ENCODE peak calls at places on chromosome 12, in eight cellular contexts. One of them, this sample, is unnamed.
A peak's percentile ranks its signal among the peaks of the same experiment; 100 is the strongest.

GRCh38 chr12:102702447-102703114 is 214.5 kb downstream of the PAH start:
- DNase-seq in A549: peak; percentile 53
- DNase-seq in transverse colon: peak; percentile 29
- DNase-seq in suprapubic skin: no peak
- DNase-seq in ovary: peak; percentile 46
- DNase-seq in K562: peak; percentile 70
- DNase-seq in tibial nerve: peak; percentile 46
- DNase-seq in GM12878: no peak
- DNase-seq in this sample: peak; percentile 70

GRCh38 chr12:117069126-117069788 is 30.0 kb downstream of the TESC start:
- DNase-seq in A549: no peak
- DNase-seq in transverse colon: no peak
- DNase-seq in suprapubic skin: no peak
- DNase-seq in ovary: no peak
- DNase-seq in K562: no peak
- DNase-seq in tibial nerve: no peak
- DNase-seq in GM12878: no peak
- DNase-seq in this sample: no peak

GRCh38 chr12:104600790-104601739 is 144.3 kb downstream of the CHST11 start:
- DNase-seq in A549: no peak
- DNase-seq in transverse colon: no peak
- DNase-seq in suprapubic skin: no peak
- DNase-seq in ovary: no peak
- DNase-seq in K562: peak; percentile 62
- DNase-seq in tibial nerve: no peak
- DNase-seq in GM12878: no peak
- DNase-seq in this sample: no peak

GRCh38 chr12:13097526-13097925 is 5.9 kb downstream of the GSG1 start:
- DNase-seq in A549: no peak
- DNase-seq in transverse colon: no peak
- DNase-seq in suprapubic skin: no peak
- DNase-seq in ovary: no peak
- DNase-seq in K562: no peak
- DNase-seq in tibial nerve: no peak
- DNase-seq in GM12878: no peak
- DNase-seq in this sample: no peak

GRCh38 chr12:22518998-22519397 is 25.3 kb downstream of the C2CD5 start:
- DNase-seq in A549: no peak
- DNase-seq in transverse colon: no peak
- DNase-seq in suprapubic skin: no peak
- DNase-seq in ovary: no peak
- DNase-seq in K562: no peak
- DNase-seq in tibial nerve: no peak
- DNase-seq in GM12878: no peak
- DNase-seq in this sample: no peak

GRCh38 chr12:92502417-92503028 is 200.3 kb upstream of the PLEKHG7 start:
- DNase-seq in A549: no peak
- DNase-seq in transverse colon: no peak
- DNase-seq in suprapubic skin: no peak
- DNase-seq in ovary: no peak
- DNase-seq in K562: no peak
- DNase-seq in tibial nerve: no peak
- DNase-seq in GM12878: peak; percentile 90
- DNase-seq in this sample: no peak

GRCh38 chr12:54018608-54018984 is 9.6 kb upstream of the HOXC6 start:
- DNase-seq in A549: peak; percentile 39
- DNase-seq in transverse colon: no peak
- DNase-seq in suprapubic skin: no peak
- DNase-seq in ovary: peak; percentile 91
- DNase-seq in K562: peak; percentile 77
- DNase-seq in tibial nerve: no peak
- DNase-seq in GM12878: no peak
- DNase-seq in this sample: no peak

GRCh38 chr12:5901416-5901815 is 43.6 kb downstream of the ANO2 start:
- DNase-seq in A549: no peak
- DNase-seq in transverse colon: no peak
- DNase-seq in suprapubic skin: no peak
- DNase-seq in ovary: no peak
- DNase-seq in K562: no peak
- DNase-seq in tibial nerve: no peak
- DNase-seq in GM12878: no peak
- DNase-seq in this sample: no peak

GRCh38 chr12:117660896-117661295 is 299.5 kb upstream of the NOS1 start:
- DNase-seq in A549: no peak
- DNase-seq in transverse colon: no peak
- DNase-seq in suprapubic skin: no peak
- DNase-seq in ovary: no peak
- DNase-seq in K562: no peak
- DNase-seq in tibial nerve: no peak
- DNase-seq in GM12878: no peak
- DNase-seq in this sample: no peak

GRCh38 chr12:67151891-67152290 is 117.3 kb upstream of the CAND1 start:
- DNase-seq in A549: no peak
- DNase-seq in transverse colon: no peak
- DNase-seq in suprapubic skin: no peak
- DNase-seq in ovary: no peak
- DNase-seq in K562: no peak
- DNase-seq in tibial nerve: no peak
- DNase-seq in GM12878: no peak
- DNase-seq in this sample: no peak

GRCh38 chr12:17652436-17652835 is 437.6 kb downstream of the RERGL start:
- DNase-seq in A549: peak; percentile 4
- DNase-seq in transverse colon: no peak
- DNase-seq in suprapubic skin: no peak
- DNase-seq in ovary: no peak
- DNase-seq in K562: no peak
- DNase-seq in tibial nerve: no peak
- DNase-seq in GM12878: no peak
- DNase-seq in this sample: no peak

GRCh38 chr12:46921754-46922113 is 95.9 kb upstream of the SLC38A4 start:
- DNase-seq in A549: no peak
- DNase-seq in transverse colon: no peak
- DNase-seq in suprapubic skin: no peak
- DNase-seq in ovary: no peak
- DNase-seq in K562: no peak
- DNase-seq in tibial nerve: no peak
- DNase-seq in GM12878: no peak
- DNase-seq in this sample: no peak

GRCh38 chr12:90999518-90999917 is 5.3 kb downstream of the EPYC start:
- DNase-seq in A549: no peak
- DNase-seq in transverse colon: no peak
- DNase-seq in suprapubic skin: no peak
- DNase-seq in ovary: no peak
- DNase-seq in K562: no peak
- DNase-seq in tibial nerve: no peak
- DNase-seq in GM12878: no peak
- DNase-seq in this sample: no peak

GRCh38 chr12:52405922-52406385 is at the start of gene KRT82:
- DNase-seq in A549: no peak
- DNase-seq in transverse colon: no peak
- DNase-seq in suprapubic skin: no peak
- DNase-seq in ovary: no peak
- DNase-seq in K562: no peak
- DNase-seq in tibial nerve: no peak
- DNase-seq in GM12878: no peak
- DNase-seq in this sample: no peak
- TF ChIP-seq EP300 in A549: no peak
- TF ChIP-seq EP300 in transverse colon: no peak
- TF ChIP-seq EP300 in suprapubic skin: no peak
- TF ChIP-seq EP300 in ovary: no peak
- TF ChIP-seq EP300 in K562: no peak
- TF ChIP-seq EP300 in tibial nerve: no peak
- TF ChIP-seq EP300 in GM12878: no peak
- TF ChIP-seq EP300 in this sample: no peak

GRCh38 chr12:71726548-71726947 is 28.1 kb upstream of the RAB21 start:
- DNase-seq in A549: no peak
- DNase-seq in transverse colon: no peak
- DNase-seq in suprapubic skin: no peak
- DNase-seq in ovary: no peak
- DNase-seq in K562: no peak
- DNase-seq in tibial nerve: no peak
- DNase-seq in GM12878: no peak
- DNase-seq in this sample: no peak

GRCh38 chr12:71727958-71728357 is 26.7 kb upstream of the RAB21 start:
- DNase-seq in A549: no peak
- DNase-seq in transverse colon: no peak
- DNase-seq in suprapubic skin: no peak
- DNase-seq in ovary: no peak
- DNase-seq in K562: no peak
- DNase-seq in tibial nerve: no peak
- DNase-seq in GM12878: no peak
- DNase-seq in this sample: no peak

GRCh38 chr12:71730936-71731335 is 23.7 kb upstream of the RAB21 start:
- DNase-seq in A549: no peak
- DNase-seq in transverse colon: no peak
- DNase-seq in suprapubic skin: no peak
- DNase-seq in ovary: no peak
- DNase-seq in K562: no peak
- DNase-seq in tibial nerve: no peak
- DNase-seq in GM12878: no peak
- DNase-seq in this sample: no peak

GRCh38 chr12:71732357-71732712 is 22.3 kb upstream of the RAB21 start:
- DNase-seq in A549: no peak
- DNase-seq in transverse colon: no peak
- DNase-seq in suprapubic skin: no peak
- DNase-seq in ovary: no peak
- DNase-seq in K562: no peak
- DNase-seq in tibial nerve: no peak
- DNase-seq in GM12878: no peak
- DNase-seq in this sample: no peak

DNA sequence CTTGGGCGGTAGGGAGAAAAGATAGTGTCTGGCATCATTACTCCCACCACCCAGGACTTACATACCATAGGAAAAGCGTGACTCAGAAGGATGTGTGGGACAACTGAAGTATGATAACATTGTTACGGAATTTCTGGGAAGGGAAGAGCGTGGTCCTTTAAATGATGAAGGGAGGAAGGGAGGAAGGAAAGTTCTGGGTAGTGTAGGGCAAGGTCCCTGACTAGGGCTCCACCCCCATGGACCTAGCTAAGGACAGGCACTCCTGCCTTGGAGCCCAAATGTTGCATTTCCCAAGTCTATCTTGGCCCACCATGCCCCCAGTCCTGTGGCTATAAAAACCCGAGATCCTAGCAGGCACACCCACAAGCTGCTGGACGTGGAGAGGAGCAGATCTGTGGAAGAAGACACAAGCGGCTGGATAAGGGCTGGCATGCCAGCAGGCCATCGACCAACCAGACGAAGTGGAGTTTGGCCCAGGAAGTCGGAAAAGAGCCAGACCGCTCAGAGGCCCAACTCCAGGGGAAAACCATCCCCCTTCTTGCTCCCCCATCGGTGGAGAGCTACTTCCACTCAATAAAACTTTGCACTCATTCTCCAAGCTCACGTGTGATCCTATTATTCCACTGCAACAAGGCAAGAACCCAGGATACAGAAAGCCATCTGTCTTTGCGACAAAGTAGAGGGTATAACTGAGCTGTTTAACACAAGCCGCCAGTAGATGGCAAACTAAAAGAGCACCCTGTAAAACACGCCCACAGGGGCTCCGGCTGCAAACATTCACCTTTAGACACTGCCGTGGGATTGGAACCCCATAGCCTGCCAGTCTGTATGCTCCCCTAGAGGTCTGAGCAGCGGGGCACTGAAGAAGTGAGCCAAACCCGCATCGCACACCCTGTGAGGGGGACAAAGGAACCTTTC is 23.0 kb upstream of the RAB21 start:
- DNase-seq in A549: no peak
- DNase-seq in transverse colon: no peak
- DNase-seq in suprapubic skin: no peak
- DNase-seq in ovary: no peak
- DNase-seq in K562: no peak
- DNase-seq in tibial nerve: no peak
- DNase-seq in GM12878: no peak
- DNase-seq in this sample: no peak
- TF ChIP-seq POLR2A in A549: no peak
- TF ChIP-seq POLR2A in transverse colon: no peak
- TF ChIP-seq POLR2A in suprapubic skin: no peak
- TF ChIP-seq POLR2A in ovary: no peak
- TF ChIP-seq POLR2A in K562: no peak
- TF ChIP-seq POLR2A in tibial nerve: no peak
- TF ChIP-seq POLR2A in GM12878: no peak
- TF ChIP-seq POLR2A in this sample: no peak

GRCh38 chr12:27549801-27550652 is 26.0 kb downstream of the PPFIBP1 start:
- DNase-seq in A549: peak; percentile 71
- DNase-seq in transverse colon: peak; percentile 74
- DNase-seq in suprapubic skin: peak; percentile 93
- DNase-seq in ovary: peak; percentile 87
- DNase-seq in K562: peak; percentile 22
- DNase-seq in tibial nerve: peak; percentile 76
- DNase-seq in GM12878: no peak
- DNase-seq in this sample: peak; percentile 81

GRCh38 chr12:27549231-27549800 is 25.3 kb downstream of the PPFIBP1 start:
- DNase-seq in A549: peak; percentile 34
- DNase-seq in transverse colon: no peak
- DNase-seq in suprapubic skin: no peak
- DNase-seq in ovary: no peak
- DNase-seq in K562: no peak
- DNase-seq in tibial nerve: no peak
- DNase-seq in GM12878: no peak
- DNase-seq in this sample: no peak

GRCh38 chr12:27552235-27552634 is 28.2 kb downstream of the PPFIBP1 start:
- DNase-seq in A549: no peak
- DNase-seq in transverse colon: no peak
- DNase-seq in suprapubic skin: no peak
- DNase-seq in ovary: no peak
- DNase-seq in K562: no peak
- DNase-seq in tibial nerve: no peak
- DNase-seq in GM12878: no peak
- DNase-seq in this sample: no peak

GRCh38 chr12:27551172-27551840 is 27.3 kb downstream of the PPFIBP1 start:
- DNase-seq in A549: no peak
- DNase-seq in transverse colon: no peak
- DNase-seq in suprapubic skin: no peak
- DNase-seq in ovary: no peak
- DNase-seq in K562: no peak
- DNase-seq in tibial nerve: no peak
- DNase-seq in GM12878: no peak
- DNase-seq in this sample: no peak

GRCh38 chr12:27550653-27550975 is 26.6 kb downstream of the PPFIBP1 start:
- DNase-seq in A549: no peak
- DNase-seq in transverse colon: no peak
- DNase-seq in suprapubic skin: no peak
- DNase-seq in ovary: no peak
- DNase-seq in K562: no peak
- DNase-seq in tibial nerve: no peak
- DNase-seq in GM12878: no peak
- DNase-seq in this sample: no peak
- H3K4me1 ChIP-seq in A549: peaks cover 56% of the 10 kb centered on the region
- H3K4me1 ChIP-seq in transverse colon: peaks cover 14% of the 10 kb centered on the region
- H3K4me1 ChIP-seq in suprapubic skin: peaks cover 80% of the 10 kb centered on the region
- H3K4me1 ChIP-seq in ovary: peaks cover 46% of the 10 kb centered on the region
- H3K4me1 ChIP-seq in K562: no peaks in the 10 kb centered on the region
- H3K4me1 ChIP-seq in tibial nerve: no peaks in the 10 kb centered on the region
- H3K4me1 ChIP-seq in GM12878: peaks cover 6% of the 10 kb centered on the region
- H3K4me1 ChIP-seq in this sample: peaks cover 13% of the 10 kb centered on the region

DNA sequence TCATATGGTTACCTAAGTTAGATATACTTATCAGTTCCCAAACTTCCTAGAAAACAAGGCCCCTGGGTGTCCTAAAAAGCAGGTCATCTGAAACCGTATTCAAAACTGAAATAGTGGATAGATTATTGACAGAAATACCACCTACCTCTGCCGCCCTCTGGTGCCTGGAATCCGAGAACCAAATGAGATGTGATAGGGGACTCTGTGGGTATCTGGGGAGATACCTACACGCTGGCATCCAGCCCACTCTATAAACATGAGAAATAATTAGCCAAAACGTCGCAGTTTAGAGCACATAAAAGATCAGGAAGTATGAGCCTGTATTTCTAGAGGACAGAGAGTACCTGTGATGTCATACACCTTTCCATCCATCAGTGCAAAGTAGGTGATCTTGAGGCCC is 4.4 kb downstream of the ORMDL2 start:
- DNase-seq in A549: peak; percentile 62
- DNase-seq in transverse colon: no peak
- DNase-seq in suprapubic skin: peak; percentile 29
- DNase-seq in ovary: no peak
- DNase-seq in K562: no peak
- DNase-seq in tibial nerve: no peak
- DNase-seq in GM12878: no peak
- DNase-seq in this sample: no peak
- TF ChIP-seq EP300 in A549: no peak
- TF ChIP-seq EP300 in transverse colon: no peak
- TF ChIP-seq EP300 in suprapubic skin: no peak
- TF ChIP-seq EP300 in ovary: no peak
- TF ChIP-seq EP300 in K562: no peak
- TF ChIP-seq EP300 in tibial nerve: no peak
- TF ChIP-seq EP300 in GM12878: no peak
- TF ChIP-seq EP300 in this sample: no peak